ENCODE peak calls at places on chromosomes 13 and 19, in six cellular contexts. V is fibroblast of lung; T is pancreas; Q is upper lobe of right lung; G is CD4-positive, alpha-beta memory T cell; K is mesenchymal stem cell. R is an unnamed sample.

GRCh38 chr13:66347718-66348117 is 882.4 kb downstream of the PCDH9 start:
- DNase-seq in V (no peak), T (no peak), Q (no peak), G (no peak), K (no peak), R (no peak)

GRCh38 chr13:90443268-90443667 is 904.2 kb upstream of the MIR17HG start:
- DNase-seq in V (no peak), T (no peak), Q (no peak), G (no peak), K (no peak), R (no peak)

GRCh38 chr13:46603165-46603603 is 50.2 kb downstream of the LRCH1 start:
- DNase-seq in V (no peak), T (no peak), Q (no peak), G (no peak), K (no peak), R (no peak)

GRCh38 chr13:20145521-20145920 is 15.3 kb downstream of the GJA3 start:
- DNase-seq in V (no peak), T (no peak), Q (no peak), G (no peak), K (no peak), R (no peak)

GRCh38 chr13:53174550-53174949 is 145.9 kb downstream of the OLFM4 start:
- DNase-seq in V (no peak), T (no peak), Q (no peak), G (no peak), K (no peak), R (no peak)

GRCh38 chr13:89650226-89650625 is 1697.3 kb upstream of the MIR17HG start:
- DNase-seq in V (no peak), T (no peak), Q (no peak), G (no peak), K (no peak), R (no peak)

GRCh38 chr13:109816112-109816978 is 30.0 kb upstream of the IRS2 start:
- DNase-seq in V (no peak), T (peak; percentile 76), Q (no peak), G (no peak), K (no peak), R (no peak)

GRCh38 chr13:47933688-47934011 is 67.4 kb downstream of the SUCLA2 start:
- DNase-seq in V (peak; percentile 31), T (no peak), Q (no peak), G (no peak), K (peak; percentile 9), R (no peak)

GRCh38 chr19:34275705-34276104 is 21.4 kb downstream of the GARRE1 start:
- DNase-seq in V (no peak), T (no peak), Q (no peak), G (no peak), K (no peak), R (no peak)
- H3K4me1 ChIP-seq in V (peaks cover 13% of the 10 kb centered on the region), T (peaks cover 23% of the 10 kb centered on the region), Q (peaks cover 30% of the 10 kb centered on the region), G (peaks cover 62% of the 10 kb centered on the region), K (peaks cover 5% of the 10 kb centered on the region), R (peaks cover 6% of the 10 kb centered on the region)

DNA sequence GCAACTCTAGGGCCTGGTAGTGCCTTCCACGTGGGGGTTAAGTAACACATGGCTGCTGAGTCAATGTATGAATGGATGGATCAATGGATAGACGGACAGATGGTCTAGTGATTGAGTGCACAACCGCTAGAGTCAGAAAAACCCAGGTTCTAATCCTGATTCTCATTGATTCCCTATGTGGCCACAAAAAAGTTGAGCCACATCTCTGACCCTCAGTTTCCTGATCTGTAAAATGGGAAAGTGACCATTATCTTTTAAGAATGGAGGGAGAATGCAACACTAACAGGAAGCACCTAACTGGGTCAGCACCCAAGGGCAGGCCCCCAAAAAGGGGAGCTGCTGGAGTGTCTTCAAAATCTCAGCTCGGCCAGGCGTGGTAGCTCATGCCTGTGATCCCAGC is 2.6 kb downstream of the SMIM7 start:
- DNase-seq in V (no peak), T (no peak), Q (no peak), G (no peak), K (no peak), R (no peak)
- H3K36me3 ChIP-seq in V (peaks cover 19% of the 10 kb centered on the region), T (peaks cover 6% of the 10 kb centered on the region), Q (peaks cover 66% of the 10 kb centered on the region), G (peaks cover 52% of the 10 kb centered on the region), K (peaks cover 64% of the 10 kb centered on the region), R (peaks cover 6% of the 10 kb centered on the region)

GRCh38 chr19:3670796-3671679 is 29.2 kb downstream of the PIP5K1C start:
- DNase-seq in V (peak; percentile 88), T (no peak), Q (peak; percentile 75), G (no peak), K (peak; percentile 85), R (no peak)
- H3K4me3 ChIP-seq in V (no peak overlapping the region), T (no peak overlapping the region), Q (peak overlapping the region; percentile 26), G (no peak overlapping the region), K (no peak overlapping the region), R (no peak overlapping the region)

DNA sequence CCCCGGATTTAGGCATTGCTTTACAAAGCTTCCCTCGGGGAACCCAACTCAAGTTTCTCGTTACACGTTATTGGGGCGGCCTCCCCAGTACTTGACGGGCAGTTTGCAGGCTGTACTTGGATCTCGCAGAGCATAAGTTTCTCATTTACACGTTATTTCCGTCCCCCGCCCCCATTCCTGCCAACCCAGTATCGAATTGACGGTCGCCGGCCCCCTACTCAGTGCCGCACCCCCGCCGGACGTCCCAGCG is 525 bp downstream of the SMG9 start:
- DNase-seq in V (no peak), T (no peak), Q (no peak), G (no peak), K (no peak), R (no peak)
- H3K4me1 ChIP-seq in V (peaks cover 35% of the 10 kb centered on the region), T (peaks cover 23% of the 10 kb centered on the region), Q (peaks cover 18% of the 10 kb centered on the region), G (peaks cover 38% of the 10 kb centered on the region), K (peaks cover 24% of the 10 kb centered on the region), R (peaks cover 16% of the 10 kb centered on the region)